ENCODE peak calls at places on chromosomes 7 and 10, in ten cellular contexts. S, R, K, X, O, T, J, B, L and Y are unnamed samples.

GRCh38 chr7:54932818-54933543 is 85.8 kb upstream of the EGFR start:
- DNase-seq in S (peak; percentile 80), R (peak; percentile 70), K (peak; percentile 63), X (peak; percentile 50), O (no peak), T (peak; percentile 44), J (peak; percentile 85), B (peak; percentile 60), L (peak; percentile 57), Y (peak; percentile 20)

GRCh38 chr7:151115121-151115835 is 29.0 kb downstream of the AGAP3 start:
- DNase-seq in S (peak; percentile 41), R (no peak), K (peak; percentile 42), X (no peak), O (no peak), T (no peak), J (peak; percentile 72), B (no peak), L (no peak), Y (peak; percentile 15)

GRCh38 chr10:18021725-18022480 is 70.2 kb downstream of the SLC39A12 start:
- DNase-seq in S (no peak), R (no peak), K (no peak), X (no peak), O (no peak), T (no peak), J (no peak), B (no peak), L (no peak), Y (peak; percentile 33)

GRCh38 chr10:241451-241850 is 106.2 kb downstream of the ZMYND11 start:
- DNase-seq in S (no peak), R (no peak), K (no peak), X (no peak), O (no peak), T (peak; percentile 57), J (no peak), B (no peak), L (no peak), Y (no peak)

GRCh38 chr7:137146552-137146961 is 197.0 kb downstream of the PTN start:
- DNase-seq in S (peak; percentile 98), R (no peak), K (no peak), X (peak; percentile 63), O (no peak), T (peak; percentile 67), J (no peak), B (no peak), L (peak; percentile 90), Y (no peak)

GRCh38 chr10:118595064-118595420 is 406 bp downstream of the PRLHR start:
- DNase-seq in S (no peak), R (no peak), K (no peak), X (no peak), O (no peak), T (no peak), J (no peak), B (no peak), L (no peak), Y (no peak)

GRCh38 chr7:115340828-115341227 is 418.9 kb downstream of the MDFIC start:
- DNase-seq in S (peak; percentile 93), R (no peak), K (no peak), X (peak; percentile 84), O (no peak), T (peak; percentile 91), J (no peak), B (no peak), L (peak; percentile 91), Y (peak; percentile 65)

GRCh38 chr10:98331888-98332287 is 63.9 kb upstream of the LOXL4 start:
- DNase-seq in S (no peak), R (peak; percentile 23), K (no peak), X (no peak), O (no peak), T (no peak), J (no peak), B (no peak), L (no peak), Y (peak; percentile 45)

GRCh38 chr7:5213286-5213645 is 23.2 kb downstream of the WIPI2 start:
- DNase-seq in S (no peak), R (no peak), K (no peak), X (no peak), O (no peak), T (no peak), J (no peak), B (no peak), L (no peak), Y (no peak)

GRCh38 chr10:43939939-43940810 is 291.5 kb upstream of the ZNF32 start:
- DNase-seq in S (no peak), R (no peak), K (no peak), X (peak; percentile 15), O (no peak), T (no peak), J (peak; percentile 23), B (no peak), L (no peak), Y (no peak)

GRCh38 chr7:27143950-27144798 is 693 bp upstream of the HOXA5 start:
- DNase-seq in S (no peak), R (peak; percentile 47), K (no peak), X (no peak), O (no peak), T (no peak), J (no peak), B (no peak), L (no peak), Y (no peak)
- TF ChIP-seq CTCF in S (no peak), R (no peak), K (no peak), X (peak; percentile 2), O (no peak), T (no peak), J (no peak), B (no peak), L (no peak), Y (no peak)

DNA sequence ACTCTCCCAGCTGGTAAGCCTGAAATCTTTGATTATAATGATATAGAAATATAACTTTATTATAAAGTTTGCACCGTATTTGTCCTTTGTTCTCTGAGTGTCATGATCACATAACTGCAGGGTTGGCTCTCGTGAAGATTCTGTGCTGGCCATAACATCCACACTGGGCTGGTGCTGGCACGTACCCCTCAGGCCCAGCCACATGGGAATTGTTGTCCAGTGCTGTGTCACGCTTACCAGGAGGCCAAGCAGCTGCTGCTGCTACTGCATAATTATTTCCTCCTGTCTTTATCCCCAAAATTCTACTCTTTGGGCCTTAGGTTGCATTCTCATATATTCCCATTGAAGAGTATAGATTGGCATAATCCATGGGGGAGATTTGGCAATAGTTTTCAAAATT is 20.8 kb upstream of the UCN3 start:
- DNase-seq in S (no peak), R (no peak), K (no peak), X (no peak), O (no peak), T (no peak), J (no peak), B (no peak), L (no peak), Y (no peak)
- TF ChIP-seq CTCF in S (no peak), R (no peak), K (no peak), X (no peak), O (no peak), T (no peak), J (no peak), B (no peak), L (no peak), Y (no peak)

GRCh38 chr7:75891815-75892411 is 13.1 kb downstream of the RHBDD2 start:
- DNase-seq in S (no peak), R (no peak), K (no peak), X (no peak), O (no peak), T (no peak), J (no peak), B (no peak), L (no peak), Y (no peak)

GRCh38 chr7:75900617-75901315 is 14.2 kb upstream of the POR start:
- DNase-seq in S (no peak), R (no peak), K (no peak), X (no peak), O (no peak), T (no peak), J (no peak), B (no peak), L (no peak), Y (no peak)

GRCh38 chr7:75892634-75893272 is 13.9 kb downstream of the RHBDD2 start:
- DNase-seq in S (peak; percentile 38), R (peak; percentile 42), K (no peak), X (no peak), O (no peak), T (peak; percentile 69), J (peak; percentile 41), B (peak; percentile 72), L (no peak), Y (peak; percentile 32)

DNA sequence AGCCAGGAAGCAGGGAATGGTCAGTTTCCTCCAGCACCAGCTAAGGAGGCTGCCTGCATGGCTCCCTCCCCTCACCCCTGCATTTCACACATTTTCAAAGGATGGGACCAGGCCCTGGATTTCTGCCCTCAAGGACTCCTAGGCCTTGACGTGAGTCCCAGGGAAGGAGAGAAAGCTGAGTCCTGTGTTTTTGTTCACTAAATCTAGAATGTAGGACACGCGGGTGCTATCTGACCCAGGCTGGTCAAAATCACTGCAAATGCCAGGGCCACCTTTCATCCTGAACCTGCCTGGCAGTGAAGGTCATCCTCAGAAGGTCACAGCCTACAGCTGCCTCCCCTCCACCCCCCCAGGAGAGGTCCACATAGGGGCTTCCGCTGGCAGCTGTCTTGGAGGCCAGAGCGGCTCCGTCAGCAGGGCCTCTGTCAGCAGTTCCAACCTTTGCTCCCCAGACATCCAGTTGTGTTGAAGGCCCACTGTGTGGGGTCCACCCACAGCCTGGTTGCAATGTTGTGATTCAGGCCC is 18.0 kb downstream of the RHBDD2 start:
- DNase-seq in S (no peak), R (no peak), K (no peak), X (no peak), O (no peak), T (no peak), J (no peak), B (no peak), L (no peak), Y (no peak)
- TF ChIP-seq CTCF in S (no peak), R (no peak), K (no peak), X (no peak), O (no peak), T (no peak), J (no peak), B (no peak), L (no peak), Y (no peak)

GRCh38 chr7:124246262-124246863 is 213.5 kb upstream of the TMEM229A start:
- DNase-seq in S (peak; percentile 42), R (no peak), K (no peak), X (no peak), O (no peak), T (no peak), J (no peak), B (no peak), L (no peak), Y (peak; percentile 55)

GRCh38 chr7:124255041-124255667 is 222.3 kb upstream of the TMEM229A start:
- DNase-seq in S (no peak), R (no peak), K (no peak), X (no peak), O (no peak), T (no peak), J (no peak), B (no peak), L (no peak), Y (no peak)

GRCh38 chr7:124250297-124251034 is 217.6 kb upstream of the TMEM229A start:
- DNase-seq in S (no peak), R (no peak), K (no peak), X (no peak), O (peak; percentile 44), T (no peak), J (no peak), B (no peak), L (no peak), Y (no peak)

DNA sequence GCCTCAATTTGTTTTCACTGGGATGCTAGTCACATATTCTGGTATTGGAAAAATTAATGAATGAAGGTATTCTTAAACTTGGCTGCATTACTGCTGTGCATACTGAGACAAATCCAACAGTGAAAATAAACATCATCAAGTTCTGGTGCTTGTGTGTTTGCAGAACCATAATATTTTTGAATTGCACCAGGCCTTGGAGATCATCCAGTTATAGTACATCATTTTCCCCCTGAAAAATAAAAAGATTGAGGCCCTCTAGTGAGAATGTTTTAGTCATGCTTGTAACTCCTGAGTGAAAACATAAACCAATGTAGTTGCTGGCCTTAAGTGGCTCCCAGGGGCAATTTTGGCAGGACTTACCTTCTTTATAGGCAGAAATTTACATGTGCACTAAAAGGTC is 218.7 kb upstream of the TMEM229A start:
- DNase-seq in S (no peak), R (no peak), K (no peak), X (no peak), O (no peak), T (no peak), J (peak; percentile 10), B (no peak), L (no peak), Y (no peak)
- TF ChIP-seq CTCF in S (no peak), R (no peak), K (no peak), X (no peak), O (no peak), T (no peak), J (no peak), B (no peak), L (no peak), Y (no peak)